ENCODE peak calls at places on chromosomes 5 and 9, in four cellular contexts. N is GM12878, W is HepG2, J is H1. E is an unnamed sample.
A peak's percentile ranks its signal among the peaks of the same experiment; 100 is the strongest.

GRCh38 chr5:132456553-132457361 is 33.8 kb downstream of the IRF1 start:
- DNase-seq in J (no peak), W (no peak), N (peak; percentile 73), E (no peak)

GRCh38 chr5:1151316-1151715 is 39.5 kb upstream of the SLC12A7 start:
- DNase-seq in J (no peak), W (no peak), N (no peak), E (no peak)

GRCh38 chr5:52810426-52810825 is 22.7 kb downstream of the ITGA1 start:
- DNase-seq in N (no peak), J (no peak), W (no peak), E (no peak)

GRCh38 chr5:22780756-22781155 is 72.4 kb downstream of the CDH12 start:
- DNase-seq in N (no peak), W (no peak), J (no peak), E (no peak)

GRCh38 chr9:75851917-75852316 is 38.6 kb upstream of the PCSK5 start:
- DNase-seq in W (no peak), N (no peak), J (no peak), E (no peak)

GRCh38 chr5:147290261-147290660 is 55.4 kb downstream of the STK32A start:
- DNase-seq in J (no peak), W (no peak), N (no peak), E (no peak)

GRCh38 chr5:78243639-78244038 is 50.9 kb downstream of the AP3B1 start:
- DNase-seq in J (no peak), N (no peak), W (no peak), E (no peak)

GRCh38 chr5:24135536-24135935 is 509.2 kb downstream of the CDH10 start:
- DNase-seq in N (no peak), W (no peak), J (no peak), E (no peak)

GRCh38 chr9:120324996-120325642 is 254.8 kb downstream of the CDK5RAP2 start:
- DNase-seq in W (no peak), J (peak; percentile 34), N (no peak), E (peak; percentile 48)

GRCh38 chr9:76586555-76587314 is 127.8 kb downstream of the GCNT1 start:
- DNase-seq in W (no peak), J (no peak), N (no peak), E (no peak)

GRCh38 chr5:79990598-79991507 is at the start of gene MTX3:
- DNase-seq in N (peak; percentile 57), J (peak; percentile 73), W (peak; percentile 84), E (peak; percentile 72)

GRCh38 chr5:8418049-8418426 is 549.1 kb downstream of the MTRR start:
- DNase-seq in J (no peak), W (no peak), N (no peak), E (no peak)

GRCh38 chr5:124102491-124102890 is 590.5 kb downstream of the CSNK1G3 start:
- DNase-seq in W (no peak), N (no peak), J (no peak), E (no peak)

GRCh38 chr9:14311940-14312572 is 1.9 kb downstream of the NFIB start:
- DNase-seq in N (no peak), W (no peak), J (no peak), E (no peak)

GRCh38 chr9:14313378-14313940 is 482 bp downstream of the NFIB start:
- DNase-seq in J (no peak), W (no peak), N (no peak), E (peak; percentile 30)

GRCh38 chr9:14314424-14314928 is 535 bp upstream of the NFIB start:
- DNase-seq in W (peak; percentile 57), J (no peak), N (no peak), E (peak; percentile 68)

GRCh38 chr9:14313951-14314423 is at the start of gene NFIB:
- DNase-seq in W (peak; percentile 60), N (no peak), J (no peak), E (peak; percentile 52)

DNA sequence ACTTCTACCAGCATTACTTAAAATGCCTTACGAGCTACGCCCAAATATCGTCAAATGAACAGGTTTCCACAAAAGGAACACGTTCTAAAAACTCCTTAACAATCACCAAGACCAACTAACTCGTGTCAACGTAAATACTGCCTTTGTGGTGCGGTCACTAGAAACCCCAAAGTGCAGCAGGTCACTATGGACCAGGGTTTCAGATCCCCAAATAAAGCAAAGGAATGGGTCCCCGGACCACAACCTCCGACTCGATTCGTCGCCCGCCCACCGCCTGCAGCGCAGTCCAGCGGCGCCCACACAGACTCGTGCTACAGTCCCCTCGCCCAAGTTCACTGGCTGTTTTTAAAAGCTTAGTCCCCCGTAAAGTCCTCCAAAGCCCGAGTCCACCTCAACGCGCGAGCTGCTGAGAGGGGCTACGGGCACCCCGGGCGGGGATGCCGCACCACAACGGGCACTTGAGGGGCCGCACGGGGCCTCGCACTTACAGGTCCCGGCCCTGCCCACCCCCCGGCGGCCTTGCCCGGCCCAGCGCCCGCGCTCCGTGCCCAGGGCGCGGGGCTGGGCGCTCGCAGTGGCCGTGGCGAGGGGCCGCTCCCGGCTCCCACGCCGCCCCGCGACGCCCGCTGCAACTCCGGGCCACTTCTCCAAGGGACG is 1.1 kb downstream of the NFIB start:
- DNase-seq in J (no peak), N (no peak), W (no peak), E (no peak)
- TF ChIP-seq SUZ12 in J (no peak), N (no peak), W (no peak), E (no peak)

GRCh38 chr9:137799630-137799983 is 78.0 kb upstream of the CACNA1B start:
- DNase-seq in J (no peak), W (no peak), N (no peak), E (no peak)
- TF ChIP-seq ZNF274 in J (no peak), W (no peak), N (no peak), E (no peak)

DNA sequence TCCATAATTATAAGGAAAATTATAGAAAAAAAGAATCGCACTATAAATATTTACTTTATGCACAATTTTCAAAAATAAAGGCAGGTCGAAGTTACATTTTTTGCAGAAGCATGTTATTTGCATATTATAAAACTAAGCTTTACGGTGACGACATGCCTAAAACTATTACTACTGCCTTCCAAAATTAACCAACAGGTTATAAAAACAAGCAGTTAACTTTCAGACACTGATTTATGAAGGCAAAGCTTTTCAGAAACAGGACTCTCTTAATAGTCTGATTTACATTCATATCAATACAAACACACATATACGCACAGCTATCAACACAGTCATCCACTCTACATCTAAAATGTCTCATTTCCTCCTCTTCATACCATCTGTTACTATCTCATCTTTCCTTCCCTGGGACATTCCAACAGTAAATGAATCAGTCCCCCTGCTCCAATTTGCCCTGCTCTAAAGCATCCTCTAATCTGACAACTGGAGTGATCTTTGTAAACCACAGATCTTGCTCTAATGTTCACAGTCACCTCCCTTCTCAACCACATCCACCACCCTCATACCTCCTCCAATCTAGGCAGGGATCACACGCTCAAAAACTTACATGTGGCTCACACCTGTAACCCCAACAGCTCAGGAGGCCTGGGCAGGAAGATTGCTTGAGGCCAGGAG is 21.6 kb downstream of the FBXW11 start:
- DNase-seq in J (no peak), N (no peak), W (no peak), E (no peak)
- TF ChIP-seq SUZ12 in J (no peak), N (no peak), W (no peak), E (no peak)

DNA sequence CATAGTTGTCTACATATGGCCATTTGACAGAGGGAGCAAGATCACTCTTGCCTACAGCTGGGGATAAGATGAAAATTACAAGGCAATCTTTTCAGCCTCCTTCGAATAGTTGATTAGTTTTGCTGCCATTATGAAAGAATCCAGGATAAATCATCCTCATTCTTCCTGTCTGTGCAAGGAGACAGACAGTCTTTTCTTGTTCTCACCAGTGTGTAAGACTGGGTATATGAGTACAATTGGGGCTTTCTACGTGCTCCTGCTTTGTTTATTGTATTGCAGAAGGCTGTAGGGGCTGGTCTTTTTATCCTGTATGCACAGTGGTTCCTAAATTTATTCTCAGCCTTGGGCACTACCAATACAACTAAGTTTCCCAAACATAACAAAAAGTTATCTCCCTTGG is 76.8 kb downstream of the SPEF2 start:
- DNase-seq in N (no peak), J (no peak), W (no peak), E (no peak)
- TF ChIP-seq ZNF274 in N (no peak), J (no peak), W (no peak), E (no peak)

GRCh38 chr5:37792976-37793328 is 46.9 kb downstream of the GDNF start:
- DNase-seq in N (no peak), W (no peak), J (no peak), E (no peak)
- TF ChIP-seq SUZ12 in N (no peak), W (no peak), J (no peak), E (no peak)

GRCh38 chr9:135605238-135605781 is 34.0 kb downstream of the GLT6D1 start:
- DNase-seq in J (no peak), N (no peak), W (no peak), E (no peak)

GRCh38 chr9:135607401-135608293 is 31.7 kb downstream of the GLT6D1 start:
- DNase-seq in W (no peak), N (no peak), J (no peak), E (no peak)

GRCh38 chr9:135608999-135609317 is 30.4 kb downstream of the GLT6D1 start:
- DNase-seq in N (no peak), W (no peak), J (no peak), E (no peak)

GRCh38 chr9:135608294-135608998 is 30.9 kb downstream of the GLT6D1 start:
- DNase-seq in N (no peak), W (no peak), J (no peak), E (no peak)

DNA sequence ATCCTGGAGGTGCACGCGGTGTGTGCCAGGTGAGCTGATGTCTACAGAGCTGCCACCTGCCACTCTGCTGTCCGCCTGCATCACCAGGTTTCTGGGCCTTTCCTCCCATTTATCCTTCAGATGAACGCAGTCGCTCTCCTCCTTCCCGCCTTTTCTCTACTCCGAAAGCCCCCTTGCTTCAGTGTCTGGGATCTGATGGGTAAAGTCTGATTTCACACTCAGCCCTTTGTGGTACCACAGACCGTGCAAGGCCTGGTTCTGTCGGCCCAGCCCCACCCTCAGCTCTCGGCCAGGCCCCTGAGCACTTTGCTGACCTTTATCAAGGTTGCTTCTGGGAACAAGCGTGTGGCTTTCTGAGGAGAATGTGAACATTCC is 32.5 kb downstream of the GLT6D1 start:
- DNase-seq in J (no peak), W (no peak), N (no peak), E (no peak)
- TF ChIP-seq ZNF274 in J (no peak), W (no peak), N (no peak), E (no peak)

GRCh38 chr5:91070761-91071429 is 312.2 kb downstream of the ARRDC3 start:
- DNase-seq in N (no peak), W (no peak), J (no peak), E (no peak)

GRCh38 chr5:91074615-91075014 is 308.5 kb downstream of the ARRDC3 start:
- DNase-seq in J (no peak), N (peak; percentile 23), W (peak; percentile 5), E (no peak)

GRCh38 chr5:91072891-91073290 is 310.2 kb downstream of the ARRDC3 start:
- DNase-seq in N (no peak), J (no peak), W (no peak), E (no peak)

GRCh38 chr5:91065541-91065940 is 317.6 kb downstream of the ARRDC3 start:
- DNase-seq in N (no peak), J (no peak), W (no peak), E (no peak)

GRCh38 chr5:91069364-91069763 is 313.8 kb downstream of the ARRDC3 start:
- DNase-seq in W (no peak), N (no peak), J (no peak), E (no peak)
- TF ChIP-seq SUZ12 in W (no peak), N (no peak), J (no peak), E (no peak)

E was measured in NT2/D1.